ENCODE peak calls at places on chromosome 6, in five cellular contexts. T, I, U, W and B are unnamed samples.

GRCh38 chr6:44291841-44292240 is 21.3 kb downstream of the AARS2 start:
- DNase-seq in T (no peak), I (no peak), U (no peak), W (no peak), B (no peak)

GRCh38 chr6:42292002-42292735 is 74.5 kb upstream of the MRPS10 start:
- DNase-seq in T (no peak), I (peak; percentile 69), U (no peak), W (no peak), B (no peak)

GRCh38 chr6:133542056-133542821 is 301.1 kb downstream of the EYA4 start:
- DNase-seq in T (no peak), I (peak; percentile 10), U (no peak), W (no peak), B (no peak)

GRCh38 chr6:36980876-36981619 is 4.9 kb downstream of the MTCH1 start:
- DNase-seq in T (no peak), I (no peak), U (no peak), W (no peak), B (no peak)

GRCh38 chr6:112909781-112910180 is 562.7 kb downstream of the RFPL4B start:
- DNase-seq in T (no peak), I (no peak), U (no peak), W (no peak), B (no peak)

GRCh38 chr6:71965404-71965803 is 79.1 kb downstream of the RIMS1 start:
- DNase-seq in T (no peak), I (peak; percentile 59), U (peak; percentile 27), W (no peak), B (no peak)

GRCh38 chr6:36136034-36136433 is 5.7 kb downstream of the MAPK13 start:
- DNase-seq in T (no peak), I (no peak), U (no peak), W (no peak), B (peak; percentile 53)

GRCh38 chr6:133707456-133707855 is 181.5 kb upstream of the TCF21 start:
- DNase-seq in T (peak; percentile 79), I (peak; percentile 38), U (no peak), W (no peak), B (no peak)

GRCh38 chr6:25277857-25278256 is 1.3 kb upstream of the CARMIL1 start:
- DNase-seq in T (no peak), I (no peak), U (no peak), W (no peak), B (no peak)

GRCh38 chr6:38938741-38939140 is 109.8 kb upstream of the GLP1R start:
- DNase-seq in T (no peak), I (no peak), U (no peak), W (no peak), B (no peak)

GRCh38 chr6:38935051-38935450 is 113.5 kb upstream of the GLP1R start:
- DNase-seq in T (no peak), I (no peak), U (no peak), W (no peak), B (no peak)

GRCh38 chr6:38929560-38929959 is 119.0 kb upstream of the GLP1R start:
- DNase-seq in T (no peak), I (no peak), U (no peak), W (no peak), B (no peak)

GRCh38 chr6:38937839-38938613 is 110.6 kb upstream of the GLP1R start:
- DNase-seq in T (no peak), I (no peak), U (no peak), W (no peak), B (no peak)

GRCh38 chr6:38933426-38933825 is 115.2 kb upstream of the GLP1R start:
- DNase-seq in T (no peak), I (peak; percentile 1), U (no peak), W (no peak), B (no peak)
- TF ChIP-seq CTCF in T (peak; percentile 23), I (peak; percentile 11), U (peak; percentile 20), W (no peak), B (no peak)

GRCh38 chr6:62615366-62616015 is 329.5 kb upstream of the KHDRBS2 start:
- DNase-seq in T (no peak), I (no peak), U (no peak), W (no peak), B (no peak)

GRCh38 chr6:62612526-62612925 is 326.5 kb upstream of the KHDRBS2 start:
- DNase-seq in T (no peak), I (no peak), U (no peak), W (no peak), B (no peak)

GRCh38 chr6:62613920-62614319 is 327.9 kb upstream of the KHDRBS2 start:
- DNase-seq in T (no peak), I (no peak), U (no peak), W (no peak), B (no peak)

DNA sequence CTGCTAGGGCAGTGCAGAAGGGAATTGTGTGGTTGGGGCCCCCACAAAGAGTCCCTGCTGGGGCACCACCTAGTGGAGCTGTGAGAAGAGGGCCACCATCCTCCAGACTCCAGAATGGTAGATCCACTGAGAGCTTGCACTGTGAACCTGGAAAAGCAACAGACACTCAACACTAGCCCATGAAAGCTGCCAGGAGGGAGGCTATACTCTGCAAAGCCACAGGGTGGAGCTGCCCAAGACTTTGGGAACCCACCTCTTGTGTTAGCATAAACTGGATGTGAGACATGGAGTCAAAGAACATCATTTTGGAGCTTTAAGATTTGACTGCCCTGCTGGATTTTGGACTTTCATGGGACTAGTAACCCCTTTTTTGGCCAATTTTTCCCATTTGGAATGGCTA is 328.4 kb upstream of the KHDRBS2 start:
- DNase-seq in T (no peak), I (no peak), U (no peak), W (no peak), B (no peak)
- TF ChIP-seq CTCF in T (no peak), I (peak; percentile 5), U (no peak), W (no peak), B (no peak)

DNA sequence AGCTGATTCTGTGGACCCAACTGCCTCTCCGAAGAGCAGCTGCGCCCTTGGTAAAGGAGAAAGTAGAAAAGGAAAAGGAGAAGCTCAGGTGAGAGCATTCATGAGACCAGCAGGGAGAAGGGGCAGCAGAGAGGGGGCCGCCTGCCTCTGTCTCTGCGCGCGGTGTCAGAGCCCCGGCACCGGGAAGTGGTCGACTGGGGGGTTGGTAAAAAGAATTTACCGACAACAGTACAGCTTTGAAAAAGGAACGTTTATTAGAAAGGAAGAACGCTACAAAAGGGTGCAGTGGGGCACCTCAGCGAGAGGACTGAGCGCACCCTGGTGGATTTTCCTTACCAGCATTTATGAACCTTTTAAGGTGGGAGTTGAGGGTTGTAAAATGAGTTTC is 61.9 kb downstream of the GPR6 start:
- DNase-seq in T (no peak), I (peak; percentile 67), U (peak; percentile 70), W (no peak), B (peak; percentile 58)
- TF ChIP-seq CTCF in T (peak; percentile 41), I (peak; percentile 46), U (peak; percentile 50), W (no peak), B (peak; percentile 32)

GRCh38 chr6:291148-291696 is 1.1 kb upstream of the DUSP22 start:
- DNase-seq in T (no peak), I (peak; percentile 76), U (no peak), W (no peak), B (peak; percentile 50)

GRCh38 chr6:293185-294174 is 1.2 kb downstream of the DUSP22 start:
- DNase-seq in T (no peak), I (peak; percentile 77), U (peak; percentile 68), W (peak; percentile 69), B (no peak)

GRCh38 chr6:294656-295565 is 2.6 kb downstream of the DUSP22 start:
- DNase-seq in T (no peak), I (peak; percentile 57), U (no peak), W (no peak), B (no peak)

GRCh38 chr6:291697-292505 is at the start of gene DUSP22:
- DNase-seq in T (peak; percentile 33), I (peak; percentile 92), U (peak; percentile 93), W (peak; percentile 92), B (peak; percentile 100)

DNA sequence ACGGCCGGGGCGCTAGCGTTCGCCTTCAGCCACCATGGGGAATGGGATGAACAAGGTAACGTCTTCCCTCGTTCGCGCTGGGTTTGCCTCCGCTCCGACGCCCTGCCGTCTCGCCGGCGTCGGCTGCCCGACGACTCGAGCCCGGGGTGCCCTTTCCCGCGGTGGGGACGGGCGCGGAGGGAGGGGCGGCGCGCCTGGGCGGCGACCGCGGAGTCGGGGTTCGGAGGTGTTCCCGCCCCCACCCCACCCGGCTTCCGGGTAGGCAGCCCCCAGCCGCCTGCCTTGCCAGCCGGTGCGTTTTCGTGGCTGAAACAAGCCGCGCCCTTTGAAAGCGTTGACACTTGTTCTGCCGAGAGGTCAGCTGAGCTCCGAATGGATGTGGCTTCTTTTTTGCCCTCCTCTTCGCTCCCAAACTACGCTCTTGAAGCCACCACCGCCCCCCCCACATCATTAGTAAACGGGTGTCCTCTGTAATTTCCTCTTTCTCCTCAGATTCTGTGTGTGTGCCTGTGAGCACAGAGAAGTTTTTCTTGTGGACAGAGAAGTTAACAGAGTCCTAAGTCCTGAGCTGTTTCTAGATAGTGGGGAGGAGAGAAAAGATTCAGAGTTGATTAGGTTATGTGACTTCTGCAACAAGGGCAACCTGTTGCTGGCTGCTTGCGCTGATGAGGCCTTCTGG is 358 bp downstream of the DUSP22 start:
- DNase-seq in T (no peak), I (peak; percentile 97), U (peak; percentile 92), W (peak; percentile 78), B (peak; percentile 85)
- TF ChIP-seq CTCF in T (no peak), I (no peak), U (no peak), W (no peak), B (no peak)